ENCODE peak calls at places on chromosomes 7 and 10, in four cellular contexts. K is IMR-90, A is mesendoderm, H is neuronal stem cell. Y is an unnamed sample.

GRCh38 chr10:122402548-122403131 is 28.1 kb downstream of the PLEKHA1 start:
- DNase-seq in H (no peak), A (no peak), K (no peak), Y (no peak)

GRCh38 chr10:120508393-120508792 is 51.4 kb downstream of the PLPP4 start:
- DNase-seq in K (no peak), A (no peak), H (no peak), Y (no peak)

GRCh38 chr7:111833461-111833860 is 271.2 kb upstream of the IMMP2L start:
- DNase-seq in K (peak; percentile 11), H (no peak), A (no peak), Y (no peak)

GRCh38 chr10:119198438-119198837 is 8.9 kb upstream of the GRK5 start:
- DNase-seq in H (no peak), A (no peak), K (no peak), Y (peak; percentile 47)

GRCh38 chr10:34181545-34182300 is 633.4 kb downstream of the PARD3 start:
- DNase-seq in A (peak; percentile 40), K (peak; percentile 70), H (no peak), Y (no peak)

GRCh38 chr7:5545529-5545928 is 121.9 kb upstream of the TNRC18 start:
- DNase-seq in K (no peak), H (no peak), A (no peak), Y (no peak)

GRCh38 chr7:155813125-155813524 is 862 bp upstream of the SHH start:
- DNase-seq in K (no peak), H (no peak), A (no peak), Y (no peak)

GRCh38 chr10:64209574-64209973 is 688.4 kb downstream of the REEP3 start:
- DNase-seq in H (no peak), K (no peak), A (no peak), Y (no peak)

GRCh38 chr10:109259293-109259692 is 664.0 kb downstream of the XPNPEP1 start:
- DNase-seq in A (no peak), K (peak; percentile 78), H (no peak), Y (no peak)

GRCh38 chr7:32942783-32943653 is 14.2 kb upstream of the FKBP9 start:
- DNase-seq in A (peak; percentile 87), H (peak; percentile 59), K (peak; percentile 71), Y (peak; percentile 82)

GRCh38 chr7:1811850-1812692 is 142.0 kb downstream of the ELFN1 start:
- DNase-seq in K (no peak), H (peak; percentile 21), A (peak; percentile 45), Y (no peak)

GRCh38 chr7:96452146-96452545 is 130.2 kb upstream of the SLC25A13 start:
- DNase-seq in H (no peak), K (no peak), A (no peak), Y (no peak)

GRCh38 chr10:52280051-52280450 is 34.0 kb upstream of the DKK1 start:
- DNase-seq in K (no peak), A (no peak), H (no peak), Y (no peak)

GRCh38 chr10:77197544-77197943 is 440.1 kb downstream of the KCNMA1 start:
- DNase-seq in K (no peak), H (no peak), A (peak; percentile 14), Y (no peak)

GRCh38 chr10:133307776-133308430 is 769 bp downstream of the TUBGCP2 start:
- DNase-seq in H (peak; percentile 48), A (peak; percentile 77), K (peak; percentile 58), Y (peak; percentile 71)

GRCh38 chr7:19852192-19852591 is 78.8 kb upstream of the TMEM196 start:
- DNase-seq in H (no peak), K (no peak), A (no peak), Y (no peak)

GRCh38 chr7:92781117-92781720 is 55.2 kb downstream of the CDK6 start:
- DNase-seq in K (no peak), H (no peak), A (no peak), Y (no peak)

GRCh38 chr7:157017639-157018327 is 7.3 kb upstream of the MNX1 start:
- DNase-seq in A (peak; percentile 38), H (no peak), K (no peak), Y (peak; percentile 47)

GRCh38 chr7:13560441-13560840 is 429.0 kb downstream of the ETV1 start:
- DNase-seq in A (no peak), K (peak; percentile 75), H (no peak), Y (no peak)

GRCh38 chr7:37277513-37277912 is 171.2 kb downstream of the ELMO1 start:
- DNase-seq in K (no peak), A (no peak), H (no peak), Y (no peak)
- H2BK5ac ChIP-seq in K (no peak overlapping the region), A (no peak overlapping the region), H (no peak overlapping the region), Y (no peak overlapping the region)

GRCh38 chr7:117005449-117005848 is 52.1 kb downstream of the ST7 start:
- DNase-seq in K (no peak), H (no peak), A (no peak), Y (no peak)
- H2BK5ac ChIP-seq in K (peak overlapping the region; percentile 95), H (no peak overlapping the region), A (no peak overlapping the region), Y (no peak overlapping the region)

GRCh38 chr10:70558871-70559810 is 43.4 kb downstream of the PRF1 start:
- DNase-seq in K (peak; percentile 34), A (peak; percentile 88), H (no peak), Y (peak; percentile 80)
- H2BK5ac ChIP-seq in K (no peak overlapping the region), A (no peak overlapping the region), H (no peak overlapping the region), Y (no peak overlapping the region)

DNA sequence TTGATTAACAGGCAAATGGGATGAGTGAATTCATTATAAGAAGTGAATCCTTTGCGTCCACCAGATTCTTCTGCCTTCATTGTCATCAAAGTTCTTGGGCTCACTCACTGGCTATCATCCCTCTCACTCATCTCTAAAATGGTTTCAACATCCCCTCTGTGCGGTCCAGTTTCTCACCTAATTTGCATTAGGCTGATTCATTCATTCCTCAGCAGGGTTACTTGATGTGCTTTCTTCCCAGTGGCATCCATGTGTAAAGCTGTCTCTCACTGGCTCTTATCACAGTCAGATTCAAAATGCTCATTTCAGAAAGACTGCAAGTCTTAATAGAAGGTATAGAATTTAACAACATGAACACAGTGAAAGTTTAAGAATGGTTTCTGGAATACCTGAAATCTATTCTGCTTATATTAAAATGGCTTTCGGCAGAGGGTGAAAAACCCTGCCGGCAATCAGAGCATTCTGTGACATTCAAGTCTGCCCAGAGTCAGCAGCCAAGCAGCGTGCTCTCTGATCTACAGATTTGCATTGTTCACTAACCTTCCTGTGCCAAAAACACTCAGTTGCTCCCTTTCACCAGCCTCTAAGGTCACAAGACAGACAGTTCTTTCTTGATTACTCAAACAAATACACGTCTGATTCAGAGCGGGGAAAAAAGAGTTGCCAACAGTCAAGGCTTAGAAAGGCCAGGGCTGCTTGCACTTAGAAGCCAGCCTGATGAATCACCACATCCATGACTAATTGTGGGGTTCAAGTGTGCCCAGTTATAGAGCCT is 106.7 kb downstream of the TES start:
- DNase-seq in K (peak; percentile 99), H (peak; percentile 12), A (peak; percentile 88), Y (no peak)
- H2BK5ac ChIP-seq in K (peak overlapping the region; percentile 95), H (no peak overlapping the region), A (peak overlapping the region; percentile 18), Y (no peak overlapping the region)

GRCh38 chr10:21727452-21728168 is 193.6 kb downstream of the MLLT10 start:
- DNase-seq in K (no peak), A (peak; percentile 94), H (no peak), Y (no peak)
- H2BK5ac ChIP-seq in K (no peak overlapping the region), A (peak overlapping the region; percentile 98), H (no peak overlapping the region), Y (no peak overlapping the region)

GRCh38 chr7:144835166-144835611 is 664 bp downstream of the TPK1 start:
- DNase-seq in A (peak; percentile 57), K (peak; percentile 13), H (no peak), Y (peak; percentile 46)

GRCh38 chr7:144836545-144836842 is 641 bp upstream of the TPK1 start:
- DNase-seq in A (no peak), H (no peak), K (no peak), Y (no peak)

GRCh38 chr7:144830811-144831210 is 5.0 kb downstream of the TPK1 start:
- DNase-seq in H (no peak), K (peak; percentile 4), A (no peak), Y (no peak)

GRCh38 chr7:144834516-144835165 is 1.2 kb downstream of the TPK1 start:
- DNase-seq in H (no peak), K (no peak), A (no peak), Y (no peak)

GRCh38 chr7:144835668-144836544 is at the start of gene TPK1:
- DNase-seq in H (peak; percentile 86), A (peak; percentile 97), K (peak; percentile 66), Y (peak; percentile 96)
- H2BK5ac ChIP-seq in H (no peak within 1 kb of the TSS), A (no peak within 1 kb of the TSS), K (no peak within 1 kb of the TSS), Y (no peak within 1 kb of the TSS)

DNA sequence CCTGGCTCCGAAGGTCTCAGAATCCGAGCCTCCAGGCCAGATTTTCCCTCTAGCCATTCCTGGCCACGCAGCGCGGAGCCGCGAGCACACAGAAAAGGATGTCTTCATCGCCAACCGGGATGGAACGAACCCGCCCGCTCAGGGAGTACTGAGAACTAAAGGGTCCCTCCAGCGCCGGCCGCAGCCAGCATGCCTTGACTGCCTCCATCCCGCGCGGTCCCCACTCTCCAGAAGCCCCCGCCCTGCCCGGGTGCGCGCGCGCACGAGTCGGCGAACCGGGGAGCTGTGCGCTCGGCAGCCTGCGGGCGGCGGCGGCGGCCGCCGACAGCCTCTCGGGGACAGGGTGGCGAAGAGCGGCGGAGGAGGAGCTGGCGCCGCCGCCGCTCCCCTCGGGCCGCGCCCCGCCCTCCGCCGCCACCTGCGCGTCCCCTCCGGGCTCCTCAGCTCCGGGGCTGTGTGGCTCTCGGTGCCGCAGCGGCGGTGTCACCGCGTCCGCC is 640 bp upstream of the GALNT17 start:
- DNase-seq in K (no peak), H (peak; percentile 79), A (peak; percentile 87), Y (peak; percentile 71)
- H2BK5ac ChIP-seq in K (no peak overlapping the region), H (no peak overlapping the region), A (peak overlapping the region; percentile 62), Y (no peak overlapping the region)

DNA sequence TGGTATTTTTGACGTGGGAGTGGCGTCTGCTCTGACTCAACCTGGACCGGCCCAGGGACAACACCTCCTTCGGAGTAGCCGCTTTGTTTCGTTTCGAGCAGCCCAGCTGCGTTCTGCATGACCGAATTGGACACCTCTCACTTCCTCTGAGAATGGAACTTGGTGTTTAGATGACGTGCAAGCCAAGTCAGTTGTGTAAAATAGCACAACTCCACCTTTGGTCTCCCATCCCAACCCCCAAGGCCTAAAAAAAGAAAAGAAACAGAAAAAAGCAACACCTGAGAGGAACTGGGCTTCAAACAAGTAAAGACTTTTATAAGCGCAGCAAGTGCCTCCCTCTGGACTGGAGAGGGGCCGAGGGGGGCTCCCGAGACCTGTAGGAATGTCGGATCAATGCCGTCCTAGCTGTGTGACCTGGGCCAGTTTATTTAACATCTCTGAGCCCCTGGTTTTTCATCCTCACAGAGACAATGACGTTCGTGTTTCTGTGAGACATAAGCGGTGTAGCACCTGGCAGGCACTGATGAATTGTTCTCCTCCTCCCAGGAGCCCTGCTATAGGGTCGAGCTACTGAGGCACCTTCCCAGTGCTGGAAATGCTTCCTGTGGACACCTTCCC is 52.0 kb upstream of the SMNDC1 start:
- DNase-seq in H (no peak), K (peak; percentile 94), A (no peak), Y (no peak)
- H2BK5ac ChIP-seq in H (peak overlapping the region; percentile 19), K (peak overlapping the region; percentile 89), A (no peak overlapping the region), Y (no peak overlapping the region)

DNA sequence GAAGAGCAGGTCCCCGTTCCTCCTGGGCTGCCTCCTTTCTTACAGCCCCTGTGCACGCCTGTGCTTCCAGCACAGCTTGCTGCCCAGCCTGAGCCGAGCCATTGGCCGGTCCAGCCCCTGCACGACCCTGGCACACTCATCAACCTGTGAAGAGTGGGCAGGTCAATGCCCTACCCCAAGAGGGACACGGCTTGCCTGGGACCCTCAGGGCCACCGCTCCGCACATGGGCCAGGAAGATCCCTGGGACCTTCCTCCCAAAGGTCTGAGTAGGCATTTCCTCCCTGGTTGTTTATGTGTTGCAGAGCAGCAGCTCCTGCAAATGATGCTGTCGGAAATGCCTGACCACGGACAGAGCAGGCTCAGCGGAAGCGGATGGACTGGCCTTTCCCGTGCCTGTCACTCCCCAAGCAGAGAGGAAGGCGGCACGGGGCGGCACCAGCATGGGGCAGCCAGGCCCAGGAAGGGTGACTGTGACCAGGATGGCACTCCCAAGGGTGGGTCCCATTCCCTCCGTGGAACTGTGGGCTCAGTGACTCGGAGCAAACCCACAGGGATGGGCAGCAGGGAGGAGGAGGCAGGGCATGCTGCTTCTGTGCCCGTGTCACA is 252.5 kb downstream of the TNS3 start:
- DNase-seq in K (peak; percentile 44), H (no peak), A (no peak), Y (no peak)
- H2BK5ac ChIP-seq in K (peak overlapping the region; percentile 57), H (peak overlapping the region; percentile 42), A (no peak overlapping the region), Y (no peak overlapping the region)

Y was measured in H9.